ENCODE peak calls at places on chromosomes 3 and 15, in nine cellular contexts. S is pancreas; W is suprapubic skin; H is tibial artery; P is right lobe of liver; K is CD8-positive, alpha-beta T cell; T is transverse colon; E is body of pancreas; N is spleen. L is an unnamed sample. For H3K4me1, the result is how much of the 10 kb centered on the place peaks cover.

GRCh38 chr3:60325610-60326181 is 925.6 kb downstream of the FHIT start:
- DNase-seq in P (no peak), K (no peak), T (peak), E (no peak), W (no peak), H (no peak), N (no peak), S (no peak), L (no peak)

GRCh38 chr15:43185161-43186002 is at the start of gene CCNDBP1:
- DNase-seq in W (peak), S (peak), H (peak), E (peak), K (peak), N (peak), T (peak), P (peak), L (peak)

GRCh38 chr3:16484216-16484615 is 29.3 kb downstream of the RFTN1 start:
- DNase-seq in S (no peak), P (no peak), N (no peak), T (peak), E (peak), H (no peak), K (no peak), W (no peak), L (peak)

GRCh38 chr3:112339609-112340008 is 6.7 kb downstream of the CD200 start:
- DNase-seq in K (no peak), S (no peak), W (no peak), T (no peak), H (no peak), E (no peak), N (no peak), P (no peak), L (no peak)

GRCh38 chr3:194351952-194352536 is 916 bp upstream of the CPN2 start:
- DNase-seq in W (no peak), P (no peak), S (no peak), K (no peak), E (no peak), T (no peak), N (no peak), H (no peak), L (no peak)

GRCh38 chr15:90924375-90924774 is 8.0 kb downstream of the HDDC3 start:
- DNase-seq in S (no peak), T (no peak), N (no peak), P (no peak), E (no peak), W (no peak), K (no peak), H (no peak), L (no peak)

GRCh38 chr3:159762238-159762637 is 226.4 kb upstream of the IL12A start:
- DNase-seq in K (no peak), H (no peak), S (no peak), T (no peak), E (no peak), W (no peak), N (no peak), P (no peak), L (no peak)

GRCh38 chr3:49553690-49554634 is at the start of gene BSN:
- DNase-seq in T (peak), W (peak), K (peak), H (peak), N (peak), P (peak), S (peak), E (peak), L (peak)

GRCh38 chr3:32850226-32850625 is 32.4 kb downstream of the TRIM71 start:
- DNase-seq in E (no peak), P (no peak), T (no peak), K (no peak), N (no peak), H (no peak), W (no peak), S (no peak), L (no peak)

GRCh38 chr3:74839591-74839990 is 225.1 kb upstream of the CNTN3 start:
- DNase-seq in N (no peak), W (no peak), K (no peak), P (no peak), T (no peak), E (no peak), H (no peak), S (no peak), L (no peak)

GRCh38 chr3:191294291-191294690 is 34.9 kb upstream of the CCDC50 start:
- DNase-seq in T (no peak), E (no peak), S (no peak), K (no peak), H (no peak), W (no peak), P (no peak), N (no peak), L (no peak)

GRCh38 chr15:97545799-97546198 is 414.7 kb upstream of the ARRDC4 start:
- DNase-seq in S (no peak), H (no peak), K (no peak), P (no peak), E (no peak), W (no peak), T (no peak), N (no peak), L (no peak)

GRCh38 chr3:171129827-171130226 is 103.3 kb upstream of the SLC2A2 start:
- DNase-seq in T (no peak), K (no peak), P (no peak), W (no peak), N (no peak), S (no peak), H (no peak), E (no peak), L (no peak)

GRCh38 chr3:169227911-169228310 is 435.6 kb downstream of the MECOM start:
- DNase-seq in P (no peak), E (no peak), T (no peak), H (no peak), N (no peak), W (no peak), S (no peak), K (no peak), L (no peak)

GRCh38 chr3:149813367-149814281 is 609 bp downstream of the RNF13 start:
- DNase-seq in T (peak), K (no peak), P (no peak), S (peak), H (no peak), W (no peak), E (peak), N (peak), L (peak)

GRCh38 chr3:41194701-41195100 is 4.6 kb upstream of the CTNNB1 start:
- DNase-seq in N (no peak), H (no peak), P (no peak), S (no peak), K (no peak), E (no peak), T (no peak), W (no peak), L (no peak)

GRCh38 chr3:41120461-41120860 is 78.8 kb upstream of the CTNNB1 start:
- DNase-seq in E (peak), H (no peak), K (no peak), N (no peak), T (no peak), S (no peak), P (no peak), W (no peak), L (peak)

GRCh38 chr3:127483005-127483641 is 107.4 kb downstream of the TPRA1 start:
- DNase-seq in E (no peak), N (peak), S (no peak), H (peak), T (no peak), P (no peak), K (no peak), W (peak), L (no peak)

GRCh38 chr3:45979378-45979777 is 16.2 kb downstream of the FYCO1 start:
- DNase-seq in N (no peak), W (no peak), H (no peak), K (no peak), P (no peak), S (no peak), T (no peak), E (no peak), L (no peak)

GRCh38 chr3:25171118-25171912 is 256.7 kb upstream of the RARB start:
- DNase-seq in W (no peak), N (no peak), E (no peak), T (no peak), S (no peak), P (no peak), K (no peak), H (no peak), L (no peak)

GRCh38 chr3:70042683-70043082 is 43.1 kb downstream of the SAMMSON start:
- DNase-seq in T (no peak), N (no peak), W (no peak), P (no peak), H (no peak), E (no peak), S (no peak), K (no peak), L (no peak)

GRCh38 chr15:56105855-56106254 is 112.4 kb upstream of the NEDD4 start:
- DNase-seq in S (no peak), W (no peak), K (no peak), E (no peak), H (no peak), N (no peak), T (no peak), P (no peak), L (no peak)

GRCh38 chr15:101490408-101490891 is 943 bp upstream of the PCSK6 start:
- DNase-seq in E (no peak), N (no peak), S (no peak), K (no peak), H (no peak), P (no peak), T (no peak), W (no peak), L (no peak)

GRCh38 chr3:129195731-129196256 is 12.1 kb upstream of the CNBP start:
- DNase-seq in W (no peak), S (no peak), K (no peak), E (peak), T (peak), H (peak), P (peak), N (no peak), L (peak)

GRCh38 chr3:110623571-110623970 is 448.0 kb upstream of the NECTIN3 start:
- DNase-seq in T (no peak), S (no peak), H (no peak), N (no peak), E (no peak), K (no peak), W (no peak), P (no peak), L (no peak)

GRCh38 chr3:126512026-126512425 is 5.5 kb downstream of the UROC1 start:
- DNase-seq in H (no peak), T (no peak), P (peak), K (no peak), S (no peak), E (no peak), W (no peak), N (peak), L (no peak)

GRCh38 chr3:46566040-46566631 is at the start of gene LRRC2:
- DNase-seq in N (peak), S (peak), W (peak), E (peak), H (no peak), K (peak), T (peak), P (peak), L (no peak)

GRCh38 chr3:187186375-187186774 is 10.9 kb upstream of the RTP1 start:
- DNase-seq in E (no peak), T (no peak), K (no peak), H (no peak), P (no peak), S (no peak), W (no peak), N (no peak), L (no peak)

GRCh38 chr3:187185759-187186158 is 11.5 kb upstream of the RTP1 start:
- DNase-seq in N (no peak), T (no peak), P (no peak), E (no peak), W (no peak), H (no peak), K (no peak), S (no peak), L (no peak)

GRCh38 chr3:187183903-187184302 is 13.4 kb upstream of the RTP1 start:
- DNase-seq in W (no peak), T (no peak), P (no peak), S (no peak), K (no peak), N (no peak), H (no peak), E (no peak), L (no peak)

GRCh38 chr3:187183210-187183862 is 13.9 kb upstream of the RTP1 start:
- DNase-seq in S (no peak), P (no peak), K (no peak), H (no peak), N (no peak), E (no peak), W (no peak), T (no peak), L (no peak)

GRCh38 chr3:187181454-187182170 is 15.7 kb upstream of the RTP1 start:
- DNase-seq in N (no peak), H (no peak), T (no peak), W (no peak), S (no peak), K (no peak), E (no peak), P (no peak), L (no peak)
- H3K4me3 ChIP-seq in N (no peak), H (no peak), T (no peak), W (no peak), S (no peak), K (no peak), E (no peak), P (no peak), L (no peak)

GRCh38 chr3:133424937-133425869 is 25.3 kb downstream of the BFSP2 start:
- DNase-seq in E (no peak), K (no peak), H (no peak), N (no peak), W (no peak), P (peak), S (no peak), T (no peak), L (no peak)

GRCh38 chr3:133426721-133427120 is 26.9 kb downstream of the BFSP2 start:
- DNase-seq in K (no peak), N (no peak), W (no peak), S (no peak), H (no peak), T (no peak), E (no peak), P (no peak), L (no peak)

GRCh38 chr3:133425898-133426297 is 26.0 kb downstream of the BFSP2 start:
- DNase-seq in T (no peak), W (no peak), K (no peak), H (no peak), P (no peak), N (no peak), E (no peak), S (no peak), L (no peak)

DNA sequence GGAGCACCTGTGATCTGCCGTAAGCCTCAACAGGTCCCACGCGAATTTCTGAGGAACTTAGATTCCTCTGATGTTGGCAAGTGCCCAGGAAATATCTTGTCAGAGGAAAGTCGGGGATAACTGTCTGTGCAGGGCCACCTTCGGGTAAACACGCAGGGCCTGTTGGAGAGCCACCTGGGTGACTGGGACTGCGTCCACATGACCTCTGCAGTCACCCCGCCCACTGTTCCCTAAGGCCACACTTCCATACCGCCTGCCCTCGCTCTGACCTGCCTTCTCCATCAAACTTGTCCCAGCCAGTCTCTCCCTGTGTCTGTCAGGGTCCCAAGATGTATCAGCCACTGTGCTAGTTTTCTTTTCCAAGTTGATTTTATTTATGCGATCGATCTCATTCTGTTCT is 28.7 kb downstream of the BFSP2 start:
- DNase-seq in K (no peak), H (no peak), P (peak), E (no peak), W (no peak), T (no peak), S (no peak), N (no peak), L (no peak)
- H3K4me1 ChIP-seq in K (under half), H (under half), P (under half), E (under half), W (under half), T (under half), S (under half), N (under half), L (under half)

GRCh38 chr3:120180731-120181412 is 86.6 kb upstream of the GSK3B start:
- DNase-seq in S (no peak), H (no peak), K (no peak), N (no peak), T (no peak), E (no peak), P (no peak), W (no peak), L (no peak)

GRCh38 chr3:120177151-120177550 is 82.9 kb upstream of the GSK3B start:
- DNase-seq in N (no peak), W (no peak), S (peak), K (no peak), H (no peak), E (peak), P (no peak), T (no peak), L (peak)

GRCh38 chr3:120182613-120183524 is 88.6 kb upstream of the GSK3B start:
- DNase-seq in P (no peak), T (no peak), W (no peak), S (no peak), K (no peak), H (no peak), N (no peak), E (peak), L (no peak)

GRCh38 chr3:120177907-120178306 is 83.7 kb upstream of the GSK3B start:
- DNase-seq in K (no peak), H (no peak), S (no peak), E (no peak), N (no peak), W (no peak), P (no peak), T (no peak), L (no peak)

DNA sequence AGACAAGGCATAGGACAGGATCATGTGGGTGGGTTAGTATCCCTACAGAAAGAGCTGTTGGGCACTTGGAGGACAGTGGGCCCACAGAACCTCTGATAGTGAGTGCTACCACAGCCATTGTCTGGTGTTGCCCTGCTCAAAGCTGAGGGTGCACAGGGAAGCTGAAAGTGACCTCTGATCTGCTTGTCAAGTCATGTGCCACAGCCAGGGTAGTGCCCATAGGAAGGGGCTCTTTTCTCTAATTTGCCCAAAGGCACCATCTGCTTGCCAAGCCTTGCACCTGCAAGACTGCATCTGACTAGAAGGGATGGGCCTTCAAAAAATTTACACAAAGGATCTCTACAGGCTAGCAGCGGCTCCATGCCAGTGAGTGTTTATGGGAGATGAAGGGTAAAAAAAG is 87.4 kb upstream of the GSK3B start:
- DNase-seq in T (no peak), N (no peak), H (no peak), K (no peak), E (no peak), S (no peak), W (no peak), P (no peak), L (no peak)
- TF ChIP-seq CTCF in T (no peak), N (no peak), H (no peak), K (no peak), E (no peak), S (no peak), W (no peak), P (no peak), L (no peak)

GRCh38 chr3:134652409-134652831 is 1.6 kb upstream of the KY start:
- DNase-seq in S (peak), W (no peak), E (no peak), N (no peak), K (no peak), T (no peak), H (no peak), P (no peak), L (no peak)

GRCh38 chr3:134649106-134649705 is 1.6 kb downstream of the KY start:
- DNase-seq in W (no peak), E (no peak), N (no peak), P (no peak), S (peak), T (no peak), K (no peak), H (no peak), L (no peak)

GRCh38 chr3:134652886-134653630 is 2.2 kb upstream of the KY start:
- DNase-seq in T (no peak), W (peak), H (no peak), P (no peak), E (no peak), K (no peak), N (no peak), S (peak), L (no peak)

GRCh38 chr3:134651347-134652041 is 672 bp upstream of the KY start:
- DNase-seq in E (peak), N (no peak), P (no peak), W (peak), S (peak), T (peak), K (no peak), H (peak), L (peak)

DNA sequence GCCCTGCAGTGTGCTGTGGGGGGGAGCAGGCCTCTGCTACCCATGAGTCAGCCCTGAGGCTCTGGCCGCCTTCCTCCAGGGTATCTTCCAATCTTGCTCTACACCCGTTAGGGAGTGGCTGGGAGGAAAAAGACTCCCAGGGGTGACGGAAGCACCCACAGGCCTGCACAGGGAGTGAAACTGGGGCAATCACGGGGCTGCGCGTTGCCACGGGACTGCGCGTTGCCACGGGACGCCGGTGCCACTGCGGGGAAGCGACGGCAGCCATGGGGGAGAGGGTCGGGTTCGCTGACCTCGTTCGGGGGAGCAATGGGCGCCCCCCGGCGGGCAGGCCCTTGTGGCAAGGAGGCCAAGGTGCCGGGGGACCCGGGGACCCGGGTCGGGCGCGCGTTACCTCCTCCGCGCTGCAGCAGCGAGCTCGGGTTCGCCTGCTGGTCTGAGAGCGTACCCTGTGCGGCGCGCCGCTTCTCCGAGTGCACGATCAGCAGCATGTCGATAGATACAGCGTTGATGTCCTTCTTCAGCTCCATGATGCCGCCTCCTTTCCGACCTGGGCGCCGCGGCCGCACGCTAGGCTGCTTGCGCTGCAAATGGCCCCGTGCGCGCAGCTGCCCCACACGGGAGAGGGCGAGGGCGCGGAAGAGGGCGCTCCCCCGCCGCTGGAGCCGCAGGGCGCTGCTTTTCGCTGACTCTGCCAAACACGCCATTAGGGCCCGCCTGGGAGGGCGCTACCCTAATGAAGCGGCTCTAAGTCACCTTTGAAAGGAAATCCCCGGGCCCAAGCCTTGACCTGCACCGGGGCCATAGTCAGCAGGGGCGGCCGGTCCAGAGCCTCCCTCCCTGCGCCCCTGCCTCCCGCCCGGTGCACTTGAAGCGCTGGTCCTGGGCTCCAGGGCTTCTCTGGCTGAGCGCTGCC is at the start of gene KY:
- DNase-seq in P (no peak), W (peak), S (peak), H (peak), K (no peak), T (peak), N (no peak), E (peak), L (peak)
- H3K4me3 ChIP-seq in P (no peak), W (peak), S (no peak), H (peak), K (no peak), T (peak), N (peak), E (no peak), L (peak)

GRCh38 chr3:30613135-30613825 is 6.9 kb downstream of the TGFBR2 start:
- DNase-seq in K (no peak), N (no peak), P (no peak), T (no peak), W (no peak), E (peak), S (no peak), H (no peak), L (no peak)
- H3K4me1 ChIP-seq in K (half or more), N (half or more), P (under half), T (under half), W (half or more), E (half or more), S (under half), H (under half), L (half or more)

GRCh38 chr15:66019377-66019776 is 150.1 kb downstream of the RAB11A start:
- DNase-seq in K (no peak), T (no peak), P (no peak), N (no peak), W (no peak), S (no peak), E (no peak), H (no peak), L (no peak)

GRCh38 chr15:66016199-66016598 is 146.9 kb downstream of the RAB11A start:
- DNase-seq in S (no peak), T (no peak), P (no peak), N (no peak), E (no peak), K (no peak), H (no peak), W (no peak), L (no peak)

GRCh38 chr15:66019826-66020398 is 150.6 kb downstream of the RAB11A start:
- DNase-seq in P (no peak), S (no peak), E (no peak), T (no peak), H (no peak), N (no peak), W (no peak), K (no peak), L (no peak)

GRCh38 chr15:66017009-66017408 is 147.7 kb downstream of the RAB11A start:
- DNase-seq in N (no peak), K (no peak), T (no peak), E (no peak), P (no peak), W (no peak), S (no peak), H (no peak), L (no peak)

GRCh38 chr15:66018178-66018797 is 149.0 kb downstream of the RAB11A start:
- DNase-seq in K (no peak), E (no peak), T (no peak), S (no peak), W (no peak), H (no peak), N (no peak), P (no peak), L (no peak)
- TF ChIP-seq CTCF in K (no peak), E (no peak), T (no peak), S (no peak), W (no peak), H (no peak), N (no peak), P (no peak), L (no peak)

L was measured in adrenal gland.